ENCODE peak calls at places on chromosomes 7 and 10, in four cellular contexts. One of them, this sample, is unnamed.
A peak's percentile ranks its signal among the peaks of the same experiment; 100 is the strongest.

GRCh38 chr7:101486056-101486763 is 123.5 kb downstream of the COL26A1 start:
- DNase-seq in CD4-positive, CD25-positive, alpha-beta regulatory T cell: no peak
- DNase-seq in breast epithelium: no peak
- DNase-seq in AG04450: no peak
- DNase-seq in this sample: no peak

GRCh38 chr7:55100172-55100961 is 81.5 kb downstream of the EGFR start:
- DNase-seq in AG04450: no peak
- DNase-seq in CD4-positive, CD25-positive, alpha-beta regulatory T cell: no peak
- DNase-seq in breast epithelium: no peak
- DNase-seq in this sample: no peak

GRCh38 chr7:5773661-5774086 is 7.8 kb downstream of the RNF216 start:
- DNase-seq in AG04450: peak; percentile 43
- DNase-seq in CD4-positive, CD25-positive, alpha-beta regulatory T cell: no peak
- DNase-seq in breast epithelium: no peak
- DNase-seq in this sample: no peak

GRCh38 chr7:10156972-10157371 is 816.7 kb upstream of the PHF14 start:
- DNase-seq in CD4-positive, CD25-positive, alpha-beta regulatory T cell: no peak
- DNase-seq in AG04450: no peak
- DNase-seq in breast epithelium: no peak
- DNase-seq in this sample: no peak

GRCh38 chr10:33116293-33116697 is 158.3 kb upstream of the ITGB1 start:
- DNase-seq in AG04450: no peak
- DNase-seq in breast epithelium: no peak
- DNase-seq in CD4-positive, CD25-positive, alpha-beta regulatory T cell: peak; percentile 38
- DNase-seq in this sample: no peak

GRCh38 chr10:86345296-86346168 is 21.1 kb downstream of the GRID1 start:
- DNase-seq in CD4-positive, CD25-positive, alpha-beta regulatory T cell: no peak
- DNase-seq in breast epithelium: no peak
- DNase-seq in AG04450: no peak
- DNase-seq in this sample: no peak

GRCh38 chr7:74344128-74344496 is 54.9 kb downstream of the CLIP2 start:
- DNase-seq in CD4-positive, CD25-positive, alpha-beta regulatory T cell: no peak
- DNase-seq in breast epithelium: no peak
- DNase-seq in AG04450: no peak
- DNase-seq in this sample: no peak

GRCh38 chr7:108015740-108016139 is 12.8 kb upstream of the LAMB1 start:
- DNase-seq in breast epithelium: no peak
- DNase-seq in AG04450: no peak
- DNase-seq in CD4-positive, CD25-positive, alpha-beta regulatory T cell: no peak
- DNase-seq in this sample: no peak

GRCh38 chr10:6973904-6974303 is 393.8 kb upstream of the PRKCQ start:
- DNase-seq in breast epithelium: no peak
- DNase-seq in CD4-positive, CD25-positive, alpha-beta regulatory T cell: no peak
- DNase-seq in AG04450: no peak
- DNase-seq in this sample: no peak

GRCh38 chr7:3164363-3164762 is 120.7 kb upstream of the CARD11 start:
- DNase-seq in breast epithelium: no peak
- DNase-seq in CD4-positive, CD25-positive, alpha-beta regulatory T cell: no peak
- DNase-seq in AG04450: no peak
- DNase-seq in this sample: no peak

GRCh38 chr7:33973235-33974015 is 68.1 kb downstream of the BMPER start:
- DNase-seq in CD4-positive, CD25-positive, alpha-beta regulatory T cell: no peak
- DNase-seq in breast epithelium: no peak
- DNase-seq in AG04450: no peak
- DNase-seq in this sample: no peak

GRCh38 chr10:117980216-117980615 is 66.5 kb downstream of the RAB11FIP2 start:
- DNase-seq in CD4-positive, CD25-positive, alpha-beta regulatory T cell: no peak
- DNase-seq in AG04450: peak; percentile 36
- DNase-seq in breast epithelium: no peak
- DNase-seq in this sample: no peak

GRCh38 chr10:36023939-36024338 is 381.8 kb upstream of the FZD8 start:
- DNase-seq in breast epithelium: no peak
- DNase-seq in AG04450: peak; percentile 26
- DNase-seq in CD4-positive, CD25-positive, alpha-beta regulatory T cell: no peak
- DNase-seq in this sample: no peak

GRCh38 chr10:118264838-118265470 is 77.2 kb downstream of the FAM204A start:
- DNase-seq in breast epithelium: no peak
- DNase-seq in AG04450: no peak
- DNase-seq in CD4-positive, CD25-positive, alpha-beta regulatory T cell: no peak
- DNase-seq in this sample: no peak

GRCh38 chr7:128409435-128410091 is at the start of gene IMPDH1:
- DNase-seq in AG04450: peak; percentile 13
- DNase-seq in breast epithelium: peak; percentile 83
- DNase-seq in CD4-positive, CD25-positive, alpha-beta regulatory T cell: peak; percentile 83
- DNase-seq in this sample: peak; percentile 93

DNA sequence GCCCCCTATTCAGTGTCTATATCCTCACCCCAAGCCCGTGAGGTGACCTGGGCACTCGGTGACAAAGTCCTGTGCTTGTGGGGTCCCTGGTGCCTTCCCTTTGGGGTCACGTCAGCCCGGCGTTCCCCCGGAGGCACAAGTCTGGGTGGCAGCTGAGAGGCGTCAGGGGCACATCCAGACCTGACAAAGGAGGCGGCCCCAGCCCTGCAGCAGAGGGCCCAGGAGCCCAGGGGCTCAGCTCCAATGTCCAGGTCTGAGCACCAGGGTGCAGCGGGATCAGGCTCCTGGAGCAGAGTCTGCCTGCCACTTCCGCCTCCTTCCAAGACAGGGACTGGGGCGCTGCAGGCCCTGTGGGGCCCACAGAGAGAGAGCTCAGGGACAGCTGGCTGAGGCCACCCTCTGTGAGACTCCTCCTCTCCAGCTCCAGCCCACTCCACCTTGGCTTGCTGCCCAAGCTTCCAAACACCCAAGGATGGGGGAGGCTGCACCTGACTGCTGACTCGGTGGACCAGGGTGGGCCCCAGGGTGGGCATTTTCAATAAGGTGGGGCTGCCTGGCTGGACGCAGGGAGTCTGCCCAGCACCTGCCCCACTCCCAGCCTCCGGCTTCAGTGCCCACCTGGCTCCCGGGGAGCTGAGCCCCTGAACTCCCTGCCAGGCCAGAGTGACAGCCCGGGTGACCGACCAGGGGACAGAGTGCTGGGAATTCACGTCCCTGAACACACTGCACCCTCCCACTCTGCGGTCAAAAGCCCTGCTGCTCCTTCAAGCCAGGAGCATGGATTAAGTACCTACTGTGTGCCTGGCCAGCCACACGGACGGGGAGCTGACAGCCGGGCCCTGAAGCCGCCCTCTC is 1.0 kb upstream of the KNDC1 start:
- DNase-seq in CD4-positive, CD25-positive, alpha-beta regulatory T cell: no peak
- DNase-seq in AG04450: no peak
- DNase-seq in breast epithelium: no peak
- DNase-seq in this sample: peak; percentile 43
- H3K27ac ChIP-seq in CD4-positive, CD25-positive, alpha-beta regulatory T cell: no peak overlapping the region
- H3K27ac ChIP-seq in AG04450: no peak overlapping the region
- H3K27ac ChIP-seq in breast epithelium: no peak overlapping the region
- H3K27ac ChIP-seq in this sample: peak overlapping the region; percentile 63

DNA sequence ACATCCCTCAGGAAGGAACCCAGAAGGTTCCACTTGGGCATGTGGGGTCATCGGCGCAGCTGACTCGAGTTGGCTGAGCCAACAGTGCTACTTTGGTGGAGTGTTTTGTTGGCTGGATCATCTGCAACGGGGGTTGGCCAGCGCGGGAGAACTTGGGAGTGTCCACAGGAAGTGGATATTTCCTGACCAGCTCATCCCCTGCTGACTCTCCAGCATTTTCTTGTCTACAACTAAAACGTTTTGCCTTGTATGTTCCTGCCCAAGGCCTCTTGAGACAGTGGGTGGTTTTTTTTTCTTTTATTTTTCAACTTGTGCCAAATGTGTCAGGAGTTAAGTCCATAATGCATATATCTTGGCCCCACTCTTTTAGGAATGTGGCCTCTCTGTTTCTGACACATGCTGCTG is 208.6 kb downstream of the ZNF365 start:
- DNase-seq in AG04450: peak; percentile 86
- DNase-seq in breast epithelium: peak; percentile 37
- DNase-seq in CD4-positive, CD25-positive, alpha-beta regulatory T cell: no peak
- DNase-seq in this sample: no peak
- H3K27ac ChIP-seq in AG04450: peak overlapping the region; percentile 92
- H3K27ac ChIP-seq in breast epithelium: peak overlapping the region; percentile 6
- H3K27ac ChIP-seq in CD4-positive, CD25-positive, alpha-beta regulatory T cell: no peak overlapping the region
- H3K27ac ChIP-seq in this sample: no peak overlapping the region

GRCh38 chr10:119896937-119897336 is 4.4 kb downstream of the SEC23IP start:
- DNase-seq in breast epithelium: no peak
- DNase-seq in AG04450: no peak
- DNase-seq in CD4-positive, CD25-positive, alpha-beta regulatory T cell: no peak
- DNase-seq in this sample: no peak
- H3K27ac ChIP-seq in breast epithelium: peak overlapping the region; percentile 55
- H3K27ac ChIP-seq in AG04450: no peak overlapping the region
- H3K27ac ChIP-seq in CD4-positive, CD25-positive, alpha-beta regulatory T cell: no peak overlapping the region
- H3K27ac ChIP-seq in this sample: no peak overlapping the region

GRCh38 chr7:75639893-75640600 is 98.7 kb downstream of the HIP1 start:
- DNase-seq in breast epithelium: no peak
- DNase-seq in AG04450: no peak
- DNase-seq in CD4-positive, CD25-positive, alpha-beta regulatory T cell: no peak
- DNase-seq in this sample: no peak

GRCh38 chr7:75637854-75638606 is 100.7 kb downstream of the HIP1 start:
- DNase-seq in AG04450: no peak
- DNase-seq in CD4-positive, CD25-positive, alpha-beta regulatory T cell: no peak
- DNase-seq in breast epithelium: no peak
- DNase-seq in this sample: no peak

GRCh38 chr7:75642810-75643486 is 95.8 kb downstream of the HIP1 start:
- DNase-seq in AG04450: peak; percentile 10
- DNase-seq in CD4-positive, CD25-positive, alpha-beta regulatory T cell: peak; percentile 76
- DNase-seq in breast epithelium: no peak
- DNase-seq in this sample: no peak

GRCh38 chr7:75639071-75639892 is 99.5 kb downstream of the HIP1 start:
- DNase-seq in AG04450: no peak
- DNase-seq in CD4-positive, CD25-positive, alpha-beta regulatory T cell: peak; percentile 47
- DNase-seq in breast epithelium: peak; percentile 20
- DNase-seq in this sample: peak; percentile 44

DNA sequence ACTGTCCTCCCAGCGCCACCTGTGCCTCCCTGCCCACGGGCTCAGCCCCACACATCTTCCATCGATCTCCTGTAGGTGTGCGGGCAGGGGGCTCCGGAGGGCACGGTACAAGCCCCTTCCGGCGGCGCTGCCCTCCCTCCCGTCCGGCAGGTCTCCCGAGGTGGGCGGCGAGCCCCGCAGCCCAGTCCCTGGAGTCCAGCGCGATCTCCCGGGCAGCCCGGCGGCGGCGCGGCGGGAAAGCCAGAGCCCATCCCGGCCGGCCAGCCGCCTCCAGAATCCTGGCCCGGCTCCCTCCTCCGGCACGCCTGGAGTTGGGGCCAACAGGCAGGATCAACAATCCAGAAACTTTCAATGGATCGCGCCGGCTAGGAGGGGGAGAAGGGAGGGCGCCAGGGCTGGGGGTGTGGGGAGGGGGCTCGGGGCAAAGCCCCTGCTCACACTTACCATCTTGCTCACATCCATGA is 100.1 kb downstream of the HIP1 start:
- DNase-seq in CD4-positive, CD25-positive, alpha-beta regulatory T cell: no peak
- DNase-seq in AG04450: peak; percentile 6
- DNase-seq in breast epithelium: no peak
- DNase-seq in this sample: peak; percentile 48
- H3K27ac ChIP-seq in CD4-positive, CD25-positive, alpha-beta regulatory T cell: peak overlapping the region; percentile 55
- H3K27ac ChIP-seq in AG04450: no peak overlapping the region
- H3K27ac ChIP-seq in breast epithelium: peak overlapping the region; percentile 56
- H3K27ac ChIP-seq in this sample: peak overlapping the region; percentile 94

GRCh38 chr7:111265394-111265793 is 174.5 kb downstream of the LRRN3 start:
- DNase-seq in CD4-positive, CD25-positive, alpha-beta regulatory T cell: no peak
- DNase-seq in AG04450: no peak
- DNase-seq in breast epithelium: no peak
- DNase-seq in this sample: no peak
- H3K27ac ChIP-seq in CD4-positive, CD25-positive, alpha-beta regulatory T cell: no peak overlapping the region
- H3K27ac ChIP-seq in AG04450: no peak overlapping the region
- H3K27ac ChIP-seq in breast epithelium: no peak overlapping the region
- H3K27ac ChIP-seq in this sample: peak overlapping the region; percentile 64

GRCh38 chr10:95518455-95519131 is 42.6 kb downstream of the SORBS1 start:
- DNase-seq in breast epithelium: no peak
- DNase-seq in AG04450: no peak
- DNase-seq in CD4-positive, CD25-positive, alpha-beta regulatory T cell: no peak
- DNase-seq in this sample: peak; percentile 21

GRCh38 chr10:95519132-95519487 is 42.1 kb downstream of the SORBS1 start:
- DNase-seq in CD4-positive, CD25-positive, alpha-beta regulatory T cell: no peak
- DNase-seq in AG04450: no peak
- DNase-seq in breast epithelium: no peak
- DNase-seq in this sample: no peak

GRCh38 chr10:95513941-95514392 is 47.2 kb downstream of the SORBS1 start:
- DNase-seq in AG04450: no peak
- DNase-seq in breast epithelium: peak; percentile 74
- DNase-seq in CD4-positive, CD25-positive, alpha-beta regulatory T cell: no peak
- DNase-seq in this sample: peak; percentile 72

GRCh38 chr10:95517536-95518454 is 43.4 kb downstream of the SORBS1 start:
- DNase-seq in CD4-positive, CD25-positive, alpha-beta regulatory T cell: no peak
- DNase-seq in AG04450: no peak
- DNase-seq in breast epithelium: no peak
- DNase-seq in this sample: no peak

GRCh38 chr10:95516774-95517373 is 44.3 kb downstream of the SORBS1 start:
- DNase-seq in AG04450: no peak
- DNase-seq in breast epithelium: no peak
- DNase-seq in CD4-positive, CD25-positive, alpha-beta regulatory T cell: no peak
- DNase-seq in this sample: no peak
- H3K27ac ChIP-seq in AG04450: no peak overlapping the region
- H3K27ac ChIP-seq in breast epithelium: no peak overlapping the region
- H3K27ac ChIP-seq in CD4-positive, CD25-positive, alpha-beta regulatory T cell: no peak overlapping the region
- H3K27ac ChIP-seq in this sample: peak overlapping the region; percentile 80

This sample was measured in dorsolateral prefrontal cortex.